ENCODE peak calls at places on chromosomes 2 and 18, in six cellular contexts. A, B, N, T, Y and K are unnamed samples.

GRCh38 chr2:174002679-174003078 is 37.5 kb upstream of the SP3 start:
- DNase-seq in A (no peak), B (no peak), N (no peak), T (no peak), Y (no peak), K (no peak)

GRCh38 chr2:234446404-234447076 is 50.3 kb downstream of the ARL4C start:
- DNase-seq in A (no peak), B (no peak), N (no peak), T (peak; percentile 59), Y (no peak), K (peak; percentile 88)

GRCh38 chr18:68520406-68521075 is 194.4 kb downstream of the TMX3 start:
- DNase-seq in A (peak; percentile 79), B (peak; percentile 45), N (peak; percentile 76), T (no peak), Y (no peak), K (no peak)

GRCh38 chr2:209956276-209956675 is 46.2 kb upstream of the RPE start:
- DNase-seq in A (no peak), B (no peak), N (no peak), T (no peak), Y (no peak), K (no peak)

GRCh38 chr2:174233771-174234275 is 14.5 kb downstream of the OLA1 start:
- DNase-seq in A (no peak), B (no peak), N (peak; percentile 14), T (no peak), Y (no peak), K (no peak)

GRCh38 chr2:103135679-103136078 is 373.8 kb downstream of the TMEM182 start:
- DNase-seq in A (no peak), B (no peak), N (no peak), T (no peak), Y (no peak), K (no peak)

GRCh38 chr2:120743657-120744056 is 8.0 kb downstream of the GLI2 start:
- DNase-seq in A (no peak), B (no peak), N (no peak), T (no peak), Y (no peak), K (no peak)

GRCh38 chr2:98563394-98563793 is 44.9 kb downstream of the COA5 start:
- DNase-seq in A (no peak), B (no peak), N (no peak), T (no peak), Y (no peak), K (no peak)

GRCh38 chr2:1728821-1729220 is 15.5 kb downstream of the PXDN start:
- DNase-seq in A (peak; percentile 67), B (no peak), N (peak; percentile 64), T (no peak), Y (no peak), K (peak; percentile 79)

GRCh38 chr2:149040451-149040850 is 2.0 kb downstream of the LYPD6B start:
- DNase-seq in A (no peak), B (peak; percentile 41), N (peak; percentile 55), T (peak; percentile 90), Y (peak; percentile 39), K (no peak)

GRCh38 chr18:12883003-12883683 is 894 bp downstream of the PTPN2 start:
- DNase-seq in A (no peak), B (peak; percentile 72), N (no peak), T (peak; percentile 61), Y (peak; percentile 15), K (no peak)

GRCh38 chr2:175181877-175182308 is 383 bp upstream of the ATP5MC3 start:
- DNase-seq in A (no peak), B (no peak), N (no peak), T (no peak), Y (peak; percentile 15), K (no peak)

GRCh38 chr2:161238559-161239415 is 69.4 kb upstream of the PSMD14 start:
- DNase-seq in A (peak; percentile 66), B (peak; percentile 73), N (peak; percentile 48), T (peak; percentile 83), Y (peak; percentile 31), K (peak; percentile 89)

GRCh38 chr2:3626817-3627499 is 31.0 kb upstream of the ALLC start:
- DNase-seq in A (no peak), B (no peak), N (no peak), T (no peak), Y (no peak), K (peak; percentile 62)

GRCh38 chr2:100197643-100198153 is 55.3 kb upstream of the AFF3 start:
- DNase-seq in A (peak; percentile 68), B (peak; percentile 59), N (no peak), T (no peak), Y (no peak), K (peak; percentile 96)

GRCh38 chr2:218260742-218261423 is at the start of gene GPBAR1:
- DNase-seq in A (no peak), B (peak; percentile 14), N (no peak), T (no peak), Y (no peak), K (peak; percentile 85)

GRCh38 chr2:152647417-152648010 is 69.7 kb downstream of the PRPF40A start:
- DNase-seq in A (peak; percentile 61), B (peak; percentile 70), N (no peak), T (no peak), Y (no peak), K (no peak)

GRCh38 chr18:63199743-63200241 is 119.8 kb downstream of the BCL2 start:
- DNase-seq in A (no peak), B (no peak), N (no peak), T (no peak), Y (no peak), K (no peak)

GRCh38 chr18:8607776-8608682 is 1.2 kb upstream of the RAB12 start:
- DNase-seq in A (no peak), B (peak; percentile 45), N (no peak), T (peak; percentile 56), Y (no peak), K (no peak)

GRCh38 chr2:25885933-25886332 is 7.6 kb upstream of the ASXL2 start:
- DNase-seq in A (peak; percentile 93), B (peak; percentile 78), N (peak; percentile 89), T (no peak), Y (no peak), K (no peak)

GRCh38 chr2:159960413-159960812 is 102.0 kb downstream of the PLA2R1 start:
- DNase-seq in A (peak; percentile 93), B (peak; percentile 86), N (peak; percentile 74), T (no peak), Y (no peak), K (no peak)

GRCh38 chr2:237282568-237283128 is 131.3 kb downstream of the COL6A3 start:
- DNase-seq in A (peak; percentile 93), B (peak; percentile 92), N (no peak), T (no peak), Y (no peak), K (no peak)

GRCh38 chr2:88024509-88024908 is 8.2 kb upstream of the RNU2-63P start:
- DNase-seq in A (no peak), B (no peak), N (no peak), T (no peak), Y (no peak), K (no peak)

GRCh38 chr18:54149078-54149697 is 75.3 kb downstream of the MBD2 start:
- DNase-seq in A (peak; percentile 96), B (peak; percentile 93), N (peak; percentile 91), T (no peak), Y (no peak), K (no peak)

GRCh38 chr2:160352492-160352891 is 141.1 kb downstream of the RBMS1 start:
- DNase-seq in A (peak; percentile 79), B (peak; percentile 42), N (peak; percentile 65), T (no peak), Y (no peak), K (no peak)

GRCh38 chr2:187468262-187468661 is 20.2 kb upstream of the CALCRL start:
- DNase-seq in A (no peak), B (no peak), N (peak; percentile 28), T (no peak), Y (no peak), K (no peak)

GRCh38 chr2:8481463-8482009 is 200.3 kb upstream of the ID2 start:
- DNase-seq in A (no peak), B (no peak), N (peak; percentile 16), T (peak; percentile 54), Y (peak; percentile 82), K (no peak)

GRCh38 chr2:17336458-17336857 is 181.8 kb downstream of the RAD51AP2 start:
- DNase-seq in A (no peak), B (no peak), N (no peak), T (no peak), Y (no peak), K (no peak)

GRCh38 chr2:20596973-20597867 is 53.7 kb downstream of the HS1BP3 start:
- DNase-seq in A (no peak), B (no peak), N (no peak), T (no peak), Y (no peak), K (peak; percentile 95)

GRCh38 chr2:48900321-48901014 is 144.9 kb upstream of the LHCGR start:
- DNase-seq in A (peak; percentile 7), B (peak; percentile 61), N (no peak), T (no peak), Y (no peak), K (no peak)

GRCh38 chr2:168490916-168491605 is 35.0 kb downstream of the CERS6 start:
- DNase-seq in A (no peak), B (peak; percentile 44), N (no peak), T (no peak), Y (peak; percentile 36), K (no peak)
- H3K9ac ChIP-seq in A (no peak overlapping the region), B (peak overlapping the region; percentile 56), N (no peak overlapping the region), T (no peak overlapping the region), Y (peak overlapping the region; percentile 71), K (no peak overlapping the region)

GRCh38 chr2:71934595-71935263 is 212.9 kb downstream of the CYP26B1 start:
- DNase-seq in A (peak; percentile 46), B (peak; percentile 92), N (no peak), T (no peak), Y (no peak), K (no peak)
- H3K9ac ChIP-seq in A (no peak overlapping the region), B (peak overlapping the region; percentile 80), N (no peak overlapping the region), T (no peak overlapping the region), Y (no peak overlapping the region), K (no peak overlapping the region)

DNA sequence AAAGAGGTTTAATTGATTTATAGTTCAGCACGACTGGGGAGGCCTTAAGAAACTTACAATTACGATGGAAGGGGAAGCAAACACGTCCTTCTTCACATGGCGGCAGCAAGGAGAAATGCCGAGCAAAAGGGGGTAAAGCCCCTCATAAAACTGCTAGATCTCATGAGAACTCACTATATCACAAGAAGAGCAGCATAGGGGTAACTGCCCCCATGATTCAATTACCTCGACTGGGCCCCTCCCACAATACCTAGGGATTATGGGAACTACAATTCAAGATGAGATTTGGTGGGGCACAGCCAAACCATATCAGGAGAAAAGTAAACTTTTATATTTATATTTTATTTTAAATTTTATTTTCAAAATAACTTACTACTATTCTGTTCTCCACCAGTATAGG is 272.0 kb downstream of the MYCN start:
- DNase-seq in A (no peak), B (no peak), N (no peak), T (no peak), Y (no peak), K (no peak)
- H3K9ac ChIP-seq in A (no peak overlapping the region), B (no peak overlapping the region), N (no peak overlapping the region), T (no peak overlapping the region), Y (no peak overlapping the region), K (no peak overlapping the region)

DNA sequence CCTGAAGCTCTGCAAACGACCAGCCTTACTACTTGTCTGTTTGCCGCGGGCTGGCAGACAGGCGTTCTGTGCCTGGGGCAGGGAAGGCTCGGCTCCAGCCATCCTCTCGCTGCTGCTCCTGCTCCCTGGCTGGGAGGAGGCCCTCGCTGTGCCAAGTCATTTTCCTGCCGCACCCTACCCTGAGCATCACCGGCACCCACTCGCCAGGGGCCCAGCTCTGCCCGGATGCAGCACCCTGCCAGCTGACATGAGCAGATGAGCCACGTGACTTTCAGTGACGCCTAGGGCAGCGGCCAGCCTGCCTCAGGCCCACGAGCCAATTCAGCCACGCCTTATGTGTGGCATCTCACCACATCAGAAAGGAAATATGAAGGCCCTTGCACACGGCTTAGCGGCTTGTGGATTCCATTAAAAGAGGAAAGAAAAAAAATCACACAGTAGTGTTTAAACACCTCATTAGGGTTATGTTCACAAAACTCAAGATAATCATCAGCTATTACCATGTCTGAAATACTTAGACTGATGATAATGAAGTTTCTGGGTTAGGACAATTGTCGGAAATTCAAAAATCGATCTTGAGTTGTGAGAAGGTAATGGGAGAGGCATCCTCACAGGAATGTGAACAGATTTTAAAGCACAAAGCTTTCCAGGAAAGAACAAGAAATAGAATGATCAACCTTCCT is 250.5 kb downstream of the TWIST2 start:
- DNase-seq in A (no peak), B (peak; percentile 95), N (peak; percentile 76), T (no peak), Y (no peak), K (no peak)
- H3K9ac ChIP-seq in A (no peak overlapping the region), B (peak overlapping the region; percentile 58), N (no peak overlapping the region), T (no peak overlapping the region), Y (no peak overlapping the region), K (no peak overlapping the region)